ENCODE peak calls at places on chromosomes 7 and 10, in nine cellular contexts. K, M, L, Z, W, I, H, B and X are unnamed samples.

GRCh38 chr7:20828947-20829346 is 42.3 kb upstream of the SP8 start:
- DNase-seq in H (no peak), M (no peak), L (no peak), K (no peak), I (no peak), B (no peak), Z (no peak), W (no peak), X (no peak)

GRCh38 chr10:74589226-74589673 is 237.2 kb upstream of the KAT6B start:
- DNase-seq in W (peak), B (peak), I (peak), L (peak), K (peak), M (peak), H (peak), Z (peak), X (peak)

GRCh38 chr10:25766687-25767221 is 167.3 kb upstream of the MYO3A start:
- DNase-seq in B (no peak), L (no peak), K (no peak), H (no peak), Z (no peak), M (no peak), W (no peak), I (no peak), X (peak)

GRCh38 chr7:47470567-47471357 is 111.1 kb downstream of the TNS3 start:
- DNase-seq in M (no peak), Z (no peak), I (no peak), W (no peak), H (no peak), L (no peak), K (peak), B (no peak), X (no peak)

GRCh38 chr7:41955475-41956243 is 252.8 kb upstream of the INHBA start:
- DNase-seq in H (peak), B (no peak), I (no peak), M (no peak), K (peak), Z (no peak), W (peak), L (peak), X (peak)

GRCh38 chr7:131011976-131012375 is 278.0 kb upstream of the KLF14 start:
- DNase-seq in K (no peak), I (no peak), H (peak), B (no peak), M (no peak), L (no peak), Z (no peak), W (no peak), X (no peak)

GRCh38 chr10:56596257-56596656 is 235.2 kb upstream of the ZWINT start:
- DNase-seq in B (no peak), L (no peak), W (no peak), I (no peak), M (no peak), H (no peak), Z (no peak), K (no peak), X (no peak)

GRCh38 chr7:159008055-159008405 is 136.6 kb downstream of the VIPR2 start:
- DNase-seq in W (no peak), B (no peak), K (no peak), Z (no peak), L (no peak), I (no peak), H (no peak), M (no peak), X (no peak)

GRCh38 chr7:9091282-9091681 is 657.9 kb downstream of the NXPH1 start:
- DNase-seq in K (no peak), Z (no peak), W (no peak), L (no peak), M (no peak), I (no peak), H (no peak), B (no peak), X (no peak)

GRCh38 chr10:57142925-57143576 is 782.0 kb upstream of the ZWINT start:
- DNase-seq in Z (no peak), B (no peak), I (no peak), K (no peak), H (no peak), M (no peak), W (no peak), L (no peak), X (peak)

GRCh38 chr10:102869290-102870198 is at the start of gene AS3MT:
- DNase-seq in K (no peak), L (no peak), H (no peak), I (peak), W (no peak), M (peak), Z (peak), B (no peak), X (peak)

GRCh38 chr7:136617176-136617575 is 251.3 kb upstream of the CHRM2 start:
- DNase-seq in H (peak), L (no peak), I (no peak), M (no peak), W (no peak), B (no peak), K (no peak), Z (no peak), X (no peak)

GRCh38 chr10:61135276-61135721 is 191.3 kb upstream of the RHOBTB1 start:
- DNase-seq in W (no peak), B (no peak), L (no peak), I (peak), M (no peak), K (no peak), H (no peak), Z (no peak), X (no peak)

GRCh38 chr10:125811251-125811650 is 11.8 kb downstream of the UROS start:
- DNase-seq in K (no peak), B (no peak), W (no peak), M (no peak), H (no peak), Z (no peak), L (no peak), I (no peak), X (no peak)